ENCODE peak calls at places on chromosome 12, in six cellular contexts. One of them, this sample, is unnamed.

GRCh38 chr12:27547592-27547991 is 23.6 kb downstream of the PPFIBP1 start:
- DNase-seq in AG08395: no peak
- DNase-seq in NB4: no peak
- DNase-seq in kidney epithelial cell: no peak
- DNase-seq in T-helper 2 cell: no peak
- DNase-seq in natural killer cell treated with Interleukin-12 subunit alpha and Interleukin-12 subunit beta and Interleukin-15 and Interleukin-18, amount 100 ng/mL, for 72 hours: no peak
- DNase-seq in this sample: no peak

GRCh38 chr12:58877243-58877743 is 43.0 kb downstream of the LRIG3 start:
- DNase-seq in AG08395: peak
- DNase-seq in NB4: no peak
- DNase-seq in kidney epithelial cell: peak
- DNase-seq in T-helper 2 cell: no peak
- DNase-seq in natural killer cell treated with Interleukin-12 subunit alpha and Interleukin-12 subunit beta and Interleukin-15 and Interleukin-18, amount 100 ng/mL, for 72 hours: no peak
- DNase-seq in this sample: no peak

GRCh38 chr12:47905313-47905730 is 528 bp upstream of the VDR start:
- DNase-seq in AG08395: no peak
- DNase-seq in NB4: no peak
- DNase-seq in kidney epithelial cell: peak
- DNase-seq in T-helper 2 cell: peak
- DNase-seq in natural killer cell treated with Interleukin-12 subunit alpha and Interleukin-12 subunit beta and Interleukin-15 and Interleukin-18, amount 100 ng/mL, for 72 hours: no peak
- DNase-seq in this sample: peak

GRCh38 chr12:131832393-131833231 is 4.4 kb downstream of the MMP17 start:
- DNase-seq in AG08395: peak
- DNase-seq in NB4: no peak
- DNase-seq in kidney epithelial cell: no peak
- DNase-seq in T-helper 2 cell: no peak
- DNase-seq in natural killer cell treated with Interleukin-12 subunit alpha and Interleukin-12 subunit beta and Interleukin-15 and Interleukin-18, amount 100 ng/mL, for 72 hours: no peak
- DNase-seq in this sample: no peak

GRCh38 chr12:118035194-118036041 is 18.9 kb downstream of the RFC5 start:
- DNase-seq in AG08395: peak
- DNase-seq in NB4: no peak
- DNase-seq in kidney epithelial cell: no peak
- DNase-seq in T-helper 2 cell: no peak
- DNase-seq in natural killer cell treated with Interleukin-12 subunit alpha and Interleukin-12 subunit beta and Interleukin-15 and Interleukin-18, amount 100 ng/mL, for 72 hours: no peak
- DNase-seq in this sample: no peak

GRCh38 chr12:91753649-91754048 is 392.0 kb downstream of the BTG1 start:
- DNase-seq in AG08395: no peak
- DNase-seq in NB4: no peak
- DNase-seq in kidney epithelial cell: no peak
- DNase-seq in T-helper 2 cell: no peak
- DNase-seq in natural killer cell treated with Interleukin-12 subunit alpha and Interleukin-12 subunit beta and Interleukin-15 and Interleukin-18, amount 100 ng/mL, for 72 hours: no peak
- DNase-seq in this sample: no peak

GRCh38 chr12:120751389-120751788 is 25.8 kb downstream of the ACADS start:
- DNase-seq in AG08395: no peak
- DNase-seq in NB4: no peak
- DNase-seq in kidney epithelial cell: no peak
- DNase-seq in T-helper 2 cell: no peak
- DNase-seq in natural killer cell treated with Interleukin-12 subunit alpha and Interleukin-12 subunit beta and Interleukin-15 and Interleukin-18, amount 100 ng/mL, for 72 hours: no peak
- DNase-seq in this sample: no peak

GRCh38 chr12:109654357-109654756 is 59.3 kb upstream of the FAM222A start:
- DNase-seq in AG08395: no peak
- DNase-seq in NB4: no peak
- DNase-seq in kidney epithelial cell: no peak
- DNase-seq in T-helper 2 cell: no peak
- DNase-seq in natural killer cell treated with Interleukin-12 subunit alpha and Interleukin-12 subunit beta and Interleukin-15 and Interleukin-18, amount 100 ng/mL, for 72 hours: peak
- DNase-seq in this sample: no peak

GRCh38 chr12:84856156-84856900 is 56.3 kb downstream of the SLC6A15 start:
- DNase-seq in AG08395: no peak
- DNase-seq in NB4: no peak
- DNase-seq in kidney epithelial cell: no peak
- DNase-seq in T-helper 2 cell: no peak
- DNase-seq in natural killer cell treated with Interleukin-12 subunit alpha and Interleukin-12 subunit beta and Interleukin-15 and Interleukin-18, amount 100 ng/mL, for 72 hours: no peak
- DNase-seq in this sample: no peak

GRCh38 chr12:120849765-120850164 is 54.4 kb downstream of the SPPL3 start:
- DNase-seq in AG08395: peak
- DNase-seq in NB4: no peak
- DNase-seq in kidney epithelial cell: peak
- DNase-seq in T-helper 2 cell: no peak
- DNase-seq in natural killer cell treated with Interleukin-12 subunit alpha and Interleukin-12 subunit beta and Interleukin-15 and Interleukin-18, amount 100 ng/mL, for 72 hours: no peak
- DNase-seq in this sample: no peak

GRCh38 chr12:21774358-21775129 is at the start of gene KCNJ8:
- DNase-seq in AG08395: no peak
- DNase-seq in NB4: peak
- DNase-seq in kidney epithelial cell: peak
- DNase-seq in T-helper 2 cell: no peak
- DNase-seq in natural killer cell treated with Interleukin-12 subunit alpha and Interleukin-12 subunit beta and Interleukin-15 and Interleukin-18, amount 100 ng/mL, for 72 hours: no peak
- DNase-seq in this sample: no peak

GRCh38 chr12:109999649-109999971 is 380 bp downstream of the ANKRD13A start:
- DNase-seq in AG08395: no peak
- DNase-seq in NB4: no peak
- DNase-seq in kidney epithelial cell: no peak
- DNase-seq in T-helper 2 cell: no peak
- DNase-seq in natural killer cell treated with Interleukin-12 subunit alpha and Interleukin-12 subunit beta and Interleukin-15 and Interleukin-18, amount 100 ng/mL, for 72 hours: no peak
- DNase-seq in this sample: peak

GRCh38 chr12:56589783-56590182 is 40.3 kb downstream of the BAZ2A start:
- DNase-seq in AG08395: no peak
- DNase-seq in NB4: no peak
- DNase-seq in kidney epithelial cell: no peak
- DNase-seq in T-helper 2 cell: no peak
- DNase-seq in natural killer cell treated with Interleukin-12 subunit alpha and Interleukin-12 subunit beta and Interleukin-15 and Interleukin-18, amount 100 ng/mL, for 72 hours: no peak
- DNase-seq in this sample: no peak

GRCh38 chr12:109952160-109952858 is 43.9 kb downstream of the GIT2 start:
- DNase-seq in AG08395: no peak
- DNase-seq in NB4: peak
- DNase-seq in kidney epithelial cell: no peak
- DNase-seq in T-helper 2 cell: no peak
- DNase-seq in natural killer cell treated with Interleukin-12 subunit alpha and Interleukin-12 subunit beta and Interleukin-15 and Interleukin-18, amount 100 ng/mL, for 72 hours: no peak
- DNase-seq in this sample: no peak

GRCh38 chr12:21346542-21347205 is 12.0 kb upstream of the SLCO1A2 start:
- DNase-seq in AG08395: no peak
- DNase-seq in NB4: no peak
- DNase-seq in kidney epithelial cell: no peak
- DNase-seq in T-helper 2 cell: no peak
- DNase-seq in natural killer cell treated with Interleukin-12 subunit alpha and Interleukin-12 subunit beta and Interleukin-15 and Interleukin-18, amount 100 ng/mL, for 72 hours: no peak
- DNase-seq in this sample: no peak

GRCh38 chr12:57621497-57622292 is 10.5 kb downstream of the ARHGEF25 start:
- DNase-seq in AG08395: peak
- DNase-seq in NB4: peak
- DNase-seq in kidney epithelial cell: no peak
- DNase-seq in T-helper 2 cell: peak
- DNase-seq in natural killer cell treated with Interleukin-12 subunit alpha and Interleukin-12 subunit beta and Interleukin-15 and Interleukin-18, amount 100 ng/mL, for 72 hours: no peak
- DNase-seq in this sample: peak

GRCh38 chr12:53102883-53103807 is at the start of gene SOAT2:
- DNase-seq in AG08395: no peak
- DNase-seq in NB4: no peak
- DNase-seq in kidney epithelial cell: no peak
- DNase-seq in T-helper 2 cell: no peak
- DNase-seq in natural killer cell treated with Interleukin-12 subunit alpha and Interleukin-12 subunit beta and Interleukin-15 and Interleukin-18, amount 100 ng/mL, for 72 hours: no peak
- DNase-seq in this sample: no peak

GRCh38 chr12:12927211-12928079 is 24.5 kb downstream of the GPRC5D start:
- DNase-seq in AG08395: no peak
- DNase-seq in NB4: no peak
- DNase-seq in kidney epithelial cell: no peak
- DNase-seq in T-helper 2 cell: peak
- DNase-seq in natural killer cell treated with Interleukin-12 subunit alpha and Interleukin-12 subunit beta and Interleukin-15 and Interleukin-18, amount 100 ng/mL, for 72 hours: peak
- DNase-seq in this sample: peak

GRCh38 chr12:51832708-51833107 is 15.8 kb downstream of the FIGNL2 start:
- DNase-seq in AG08395: no peak
- DNase-seq in NB4: peak
- DNase-seq in kidney epithelial cell: no peak
- DNase-seq in T-helper 2 cell: no peak
- DNase-seq in natural killer cell treated with Interleukin-12 subunit alpha and Interleukin-12 subunit beta and Interleukin-15 and Interleukin-18, amount 100 ng/mL, for 72 hours: no peak
- DNase-seq in this sample: no peak

GRCh38 chr12:101414533-101415119 is 7.1 kb upstream of the ARL1 start:
- DNase-seq in AG08395: peak
- DNase-seq in NB4: peak
- DNase-seq in kidney epithelial cell: no peak
- DNase-seq in T-helper 2 cell: no peak
- DNase-seq in natural killer cell treated with Interleukin-12 subunit alpha and Interleukin-12 subunit beta and Interleukin-15 and Interleukin-18, amount 100 ng/mL, for 72 hours: no peak
- DNase-seq in this sample: no peak

GRCh38 chr12:2634481-2634880 is 160.3 kb upstream of the FKBP4 start:
- DNase-seq in AG08395: no peak
- DNase-seq in NB4: no peak
- DNase-seq in kidney epithelial cell: no peak
- DNase-seq in T-helper 2 cell: no peak
- DNase-seq in natural killer cell treated with Interleukin-12 subunit alpha and Interleukin-12 subunit beta and Interleukin-15 and Interleukin-18, amount 100 ng/mL, for 72 hours: no peak
- DNase-seq in this sample: no peak

GRCh38 chr12:122951406-122951805 is 14.9 kb downstream of the ABCB9 start:
- DNase-seq in AG08395: no peak
- DNase-seq in NB4: peak
- DNase-seq in kidney epithelial cell: peak
- DNase-seq in T-helper 2 cell: no peak
- DNase-seq in natural killer cell treated with Interleukin-12 subunit alpha and Interleukin-12 subunit beta and Interleukin-15 and Interleukin-18, amount 100 ng/mL, for 72 hours: no peak
- DNase-seq in this sample: no peak

GRCh38 chr12:88834226-88834625 is 254.0 kb upstream of the KITLG start:
- DNase-seq in AG08395: no peak
- DNase-seq in NB4: no peak
- DNase-seq in kidney epithelial cell: no peak
- DNase-seq in T-helper 2 cell: no peak
- DNase-seq in natural killer cell treated with Interleukin-12 subunit alpha and Interleukin-12 subunit beta and Interleukin-15 and Interleukin-18, amount 100 ng/mL, for 72 hours: no peak
- DNase-seq in this sample: no peak

GRCh38 chr12:40055227-40055579 is 50.7 kb downstream of the SLC2A13 start:
- DNase-seq in AG08395: no peak
- DNase-seq in NB4: no peak
- DNase-seq in kidney epithelial cell: no peak
- DNase-seq in T-helper 2 cell: no peak
- DNase-seq in natural killer cell treated with Interleukin-12 subunit alpha and Interleukin-12 subunit beta and Interleukin-15 and Interleukin-18, amount 100 ng/mL, for 72 hours: no peak
- DNase-seq in this sample: no peak

GRCh38 chr12:16531623-16532022 is 74.3 kb downstream of the LMO3 start:
- DNase-seq in AG08395: no peak
- DNase-seq in NB4: no peak
- DNase-seq in kidney epithelial cell: no peak
- DNase-seq in T-helper 2 cell: no peak
- DNase-seq in natural killer cell treated with Interleukin-12 subunit alpha and Interleukin-12 subunit beta and Interleukin-15 and Interleukin-18, amount 100 ng/mL, for 72 hours: no peak
- DNase-seq in this sample: no peak

GRCh38 chr12:64544796-64545382 is 65.4 kb upstream of the RASSF3 start:
- DNase-seq in AG08395: no peak
- DNase-seq in NB4: no peak
- DNase-seq in kidney epithelial cell: no peak
- DNase-seq in T-helper 2 cell: no peak
- DNase-seq in natural killer cell treated with Interleukin-12 subunit alpha and Interleukin-12 subunit beta and Interleukin-15 and Interleukin-18, amount 100 ng/mL, for 72 hours: no peak
- DNase-seq in this sample: no peak

GRCh38 chr12:122871851-122872785 is 23.8 kb downstream of the VPS37B start:
- DNase-seq in AG08395: peak
- DNase-seq in NB4: peak
- DNase-seq in kidney epithelial cell: peak
- DNase-seq in T-helper 2 cell: no peak
- DNase-seq in natural killer cell treated with Interleukin-12 subunit alpha and Interleukin-12 subunit beta and Interleukin-15 and Interleukin-18, amount 100 ng/mL, for 72 hours: peak
- DNase-seq in this sample: no peak

GRCh38 chr12:49893753-49894752 is 9.6 kb downstream of the FAIM2 start:
- DNase-seq in AG08395: no peak
- DNase-seq in NB4: peak
- DNase-seq in kidney epithelial cell: peak
- DNase-seq in T-helper 2 cell: no peak
- DNase-seq in natural killer cell treated with Interleukin-12 subunit alpha and Interleukin-12 subunit beta and Interleukin-15 and Interleukin-18, amount 100 ng/mL, for 72 hours: no peak
- DNase-seq in this sample: no peak

GRCh38 chr12:78149459-78149858 is 318.8 kb downstream of the NAV3 start:
- DNase-seq in AG08395: no peak
- DNase-seq in NB4: no peak
- DNase-seq in kidney epithelial cell: no peak
- DNase-seq in T-helper 2 cell: no peak
- DNase-seq in natural killer cell treated with Interleukin-12 subunit alpha and Interleukin-12 subunit beta and Interleukin-15 and Interleukin-18, amount 100 ng/mL, for 72 hours: no peak
- DNase-seq in this sample: no peak

GRCh38 chr12:108804361-108804949 is 52.9 kb downstream of the SSH1 start:
- DNase-seq in AG08395: peak
- DNase-seq in NB4: no peak
- DNase-seq in kidney epithelial cell: no peak
- DNase-seq in T-helper 2 cell: no peak
- DNase-seq in natural killer cell treated with Interleukin-12 subunit alpha and Interleukin-12 subunit beta and Interleukin-15 and Interleukin-18, amount 100 ng/mL, for 72 hours: no peak
- DNase-seq in this sample: no peak

GRCh38 chr12:1884651-1885050 is 33.8 kb downstream of the CACNA2D4 start:
- DNase-seq in AG08395: no peak
- DNase-seq in NB4: no peak
- DNase-seq in kidney epithelial cell: no peak
- DNase-seq in T-helper 2 cell: no peak
- DNase-seq in natural killer cell treated with Interleukin-12 subunit alpha and Interleukin-12 subunit beta and Interleukin-15 and Interleukin-18, amount 100 ng/mL, for 72 hours: no peak
- DNase-seq in this sample: no peak

GRCh38 chr12:3304436-3305135 is 186.4 kb upstream of the PRMT8 start:
- DNase-seq in AG08395: peak
- DNase-seq in NB4: no peak
- DNase-seq in kidney epithelial cell: peak
- DNase-seq in T-helper 2 cell: no peak
- DNase-seq in natural killer cell treated with Interleukin-12 subunit alpha and Interleukin-12 subunit beta and Interleukin-15 and Interleukin-18, amount 100 ng/mL, for 72 hours: no peak
- DNase-seq in this sample: no peak

GRCh38 chr12:104747330-104747729 is 210.8 kb downstream of the SLC41A2 start:
- DNase-seq in AG08395: no peak
- DNase-seq in NB4: no peak
- DNase-seq in kidney epithelial cell: no peak
- DNase-seq in T-helper 2 cell: no peak
- DNase-seq in natural killer cell treated with Interleukin-12 subunit alpha and Interleukin-12 subunit beta and Interleukin-15 and Interleukin-18, amount 100 ng/mL, for 72 hours: no peak
- DNase-seq in this sample: no peak

GRCh38 chr12:54596526-54596946 is 8.1 kb upstream of the PPP1R1A start:
- DNase-seq in AG08395: peak
- DNase-seq in NB4: peak
- DNase-seq in kidney epithelial cell: no peak
- DNase-seq in T-helper 2 cell: peak
- DNase-seq in natural killer cell treated with Interleukin-12 subunit alpha and Interleukin-12 subunit beta and Interleukin-15 and Interleukin-18, amount 100 ng/mL, for 72 hours: no peak
- DNase-seq in this sample: peak

GRCh38 chr12:118633071-118633470 is 256.7 kb downstream of the SUDS3 start:
- DNase-seq in AG08395: no peak
- DNase-seq in NB4: peak
- DNase-seq in kidney epithelial cell: no peak
- DNase-seq in T-helper 2 cell: no peak
- DNase-seq in natural killer cell treated with Interleukin-12 subunit alpha and Interleukin-12 subunit beta and Interleukin-15 and Interleukin-18, amount 100 ng/mL, for 72 hours: no peak
- DNase-seq in this sample: no peak

GRCh38 chr12:79301181-79301580 is 389.6 kb downstream of the PAWR start:
- DNase-seq in AG08395: no peak
- DNase-seq in NB4: no peak
- DNase-seq in kidney epithelial cell: no peak
- DNase-seq in T-helper 2 cell: no peak
- DNase-seq in natural killer cell treated with Interleukin-12 subunit alpha and Interleukin-12 subunit beta and Interleukin-15 and Interleukin-18, amount 100 ng/mL, for 72 hours: no peak
- DNase-seq in this sample: no peak

GRCh38 chr12:109820921-109821381 is 12.2 kb downstream of the TRPV4 start:
- DNase-seq in AG08395: no peak
- DNase-seq in NB4: no peak
- DNase-seq in kidney epithelial cell: no peak
- DNase-seq in T-helper 2 cell: no peak
- DNase-seq in natural killer cell treated with Interleukin-12 subunit alpha and Interleukin-12 subunit beta and Interleukin-15 and Interleukin-18, amount 100 ng/mL, for 72 hours: no peak
- DNase-seq in this sample: no peak

This sample was measured in T-helper 17 cell.